ENCODE peak calls at places on chromosomes 11 and 22, in eight cellular contexts. N, V, S, Z, X, K, O and I are unnamed samples.

GRCh38 chr11:2200536-2200935 is 28.9 kb upstream of the TH start:
- DNase-seq in K (no peak), O (no peak), N (no peak), V (no peak), X (no peak), S (no peak), Z (peak), I (no peak)

GRCh38 chr11:115653926-115654325 is 149.7 kb upstream of the CADM1 start:
- DNase-seq in S (no peak), N (no peak), V (no peak), O (no peak), K (no peak), Z (no peak), X (no peak), I (no peak)

GRCh38 chr22:42972592-42973535 is 42.1 kb downstream of the PACSIN2 start:
- DNase-seq in V (no peak), K (no peak), S (no peak), O (no peak), Z (no peak), N (no peak), X (no peak), I (no peak)

GRCh38 chr11:10751581-10751940 is 515 bp downstream of the CTR9 start:
- DNase-seq in Z (no peak), O (no peak), N (no peak), K (no peak), S (no peak), V (no peak), X (no peak), I (peak)

GRCh38 chr22:49976439-49977175 is 16.0 kb downstream of the PIM3 start:
- DNase-seq in Z (no peak), X (no peak), O (no peak), K (no peak), V (peak), N (no peak), S (no peak), I (peak)

GRCh38 chr22:48261048-48261621 is 1498.7 kb downstream of the TBC1D22A start:
- DNase-seq in O (no peak), X (no peak), V (no peak), N (no peak), K (no peak), Z (no peak), S (no peak), I (no peak)

GRCh38 chr11:70521475-70522260 is 123.3 kb downstream of the CTTN start:
- DNase-seq in O (no peak), Z (peak), K (no peak), X (no peak), V (no peak), N (no peak), S (no peak), I (no peak)

GRCh38 chr11:65077466-65077865 is 6.4 kb downstream of the CDCA5 start:
- DNase-seq in N (no peak), O (no peak), Z (no peak), V (no peak), X (no peak), K (no peak), S (no peak), I (no peak)

GRCh38 chr11:122741613-122742012 is 86.1 kb downstream of the UBASH3B start:
- DNase-seq in S (no peak), Z (peak), X (no peak), N (no peak), V (no peak), O (peak), K (no peak), I (no peak)

GRCh38 chr22:31332886-31333285 is 13.3 kb downstream of the PATZ1 start:
- DNase-seq in S (no peak), X (no peak), N (no peak), V (no peak), O (no peak), Z (no peak), K (no peak), I (no peak)

GRCh38 chr11:37504925-37505324 is 906.9 kb upstream of the RAG2 start:
- DNase-seq in S (no peak), O (no peak), V (no peak), N (no peak), Z (no peak), X (no peak), K (no peak), I (no peak)

GRCh38 chr11:116162086-116162485 is 610.7 kb downstream of the BUD13 start:
- DNase-seq in S (peak), V (no peak), X (no peak), O (no peak), Z (no peak), N (no peak), K (no peak), I (no peak)

GRCh38 chr22:46007848-46008261 is 30.9 kb upstream of the WNT7B start:
- DNase-seq in N (no peak), V (no peak), K (no peak), O (peak), X (no peak), S (no peak), Z (peak), I (no peak)

GRCh38 chr11:127875076-127875475 is 712.3 kb downstream of the ETS1 start:
- DNase-seq in O (no peak), Z (no peak), K (no peak), S (no peak), V (no peak), X (no peak), N (no peak), I (no peak)

GRCh38 chr11:86244063-86244521 is 461 bp upstream of the EED start:
- DNase-seq in O (peak), S (peak), Z (peak), V (peak), X (peak), K (peak), N (no peak), I (peak)